ENCODE peak calls at places on chromosome 7, in seven cellular contexts. One of them, this sample, is unnamed. For H3K4me1 and H3K36me3, the result is how much of the 10 kb centered on the place peaks cover.

GRCh38 chr7:7907306-7907705 is 61.3 kb upstream of the GLCCI1 start:
- DNase-seq in GM23248: no peak
- DNase-seq in esophagus squamous epithelium: no peak
- DNase-seq in fibroblast of lung: no peak
- DNase-seq in HCT116: no peak
- DNase-seq in colonic mucosa: no peak
- DNase-seq in IMR-90: no peak
- DNase-seq in this sample: no peak

GRCh38 chr7:91634485-91635177 is 245.9 kb downstream of the MTERF1 start:
- DNase-seq in GM23248: no peak
- DNase-seq in esophagus squamous epithelium: no peak
- DNase-seq in fibroblast of lung: no peak
- DNase-seq in HCT116: no peak
- DNase-seq in colonic mucosa: no peak
- DNase-seq in IMR-90: no peak
- DNase-seq in this sample: no peak

GRCh38 chr7:137820677-137821420 is 25.9 kb downstream of the DGKI start:
- DNase-seq in GM23248: peak
- DNase-seq in esophagus squamous epithelium: no peak
- DNase-seq in fibroblast of lung: peak
- DNase-seq in HCT116: no peak
- DNase-seq in colonic mucosa: peak
- DNase-seq in IMR-90: peak
- DNase-seq in this sample: peak

GRCh38 chr7:156002362-156003001 is 190.2 kb upstream of the SHH start:
- DNase-seq in GM23248: no peak
- DNase-seq in esophagus squamous epithelium: no peak
- DNase-seq in fibroblast of lung: no peak
- DNase-seq in HCT116: no peak
- DNase-seq in colonic mucosa: no peak
- DNase-seq in IMR-90: no peak
- DNase-seq in this sample: no peak

GRCh38 chr7:112207765-112208164 is 1.3 kb downstream of the ZNF277 start:
- DNase-seq in GM23248: no peak
- DNase-seq in esophagus squamous epithelium: no peak
- DNase-seq in fibroblast of lung: no peak
- DNase-seq in HCT116: no peak
- DNase-seq in colonic mucosa: no peak
- DNase-seq in IMR-90: no peak
- DNase-seq in this sample: no peak

GRCh38 chr7:3957735-3958491 is 656.9 kb downstream of the SDK1 start:
- DNase-seq in GM23248: no peak
- DNase-seq in esophagus squamous epithelium: no peak
- DNase-seq in fibroblast of lung: no peak
- DNase-seq in HCT116: no peak
- DNase-seq in colonic mucosa: no peak
- DNase-seq in IMR-90: no peak
- DNase-seq in this sample: no peak

GRCh38 chr7:141686074-141686473 is 15.9 kb downstream of the DENND11 start:
- DNase-seq in GM23248: no peak
- DNase-seq in esophagus squamous epithelium: no peak
- DNase-seq in fibroblast of lung: no peak
- DNase-seq in HCT116: no peak
- DNase-seq in colonic mucosa: no peak
- DNase-seq in IMR-90: no peak
- DNase-seq in this sample: no peak

GRCh38 chr7:70316745-70317144 is 718.5 kb downstream of the AUTS2 start:
- DNase-seq in GM23248: no peak
- DNase-seq in esophagus squamous epithelium: no peak
- DNase-seq in fibroblast of lung: no peak
- DNase-seq in HCT116: no peak
- DNase-seq in colonic mucosa: no peak
- DNase-seq in IMR-90: no peak
- DNase-seq in this sample: no peak

GRCh38 chr7:22698762-22699161 is 28.2 kb upstream of the IL6 start:
- DNase-seq in GM23248: no peak
- DNase-seq in esophagus squamous epithelium: no peak
- DNase-seq in fibroblast of lung: no peak
- DNase-seq in HCT116: no peak
- DNase-seq in colonic mucosa: no peak
- DNase-seq in IMR-90: no peak
- DNase-seq in this sample: no peak

GRCh38 chr7:111196655-111197054 is 105.7 kb downstream of the LRRN3 start:
- DNase-seq in GM23248: no peak
- DNase-seq in esophagus squamous epithelium: no peak
- DNase-seq in fibroblast of lung: no peak
- DNase-seq in HCT116: no peak
- DNase-seq in colonic mucosa: no peak
- DNase-seq in IMR-90: no peak
- DNase-seq in this sample: no peak

GRCh38 chr7:42186181-42186580 is 50.8 kb downstream of the GLI3 start:
- DNase-seq in GM23248: no peak
- DNase-seq in esophagus squamous epithelium: no peak
- DNase-seq in fibroblast of lung: no peak
- DNase-seq in HCT116: no peak
- DNase-seq in colonic mucosa: no peak
- DNase-seq in IMR-90: no peak
- DNase-seq in this sample: no peak

GRCh38 chr7:47635091-47636090 is 53.5 kb upstream of the TNS3 start:
- DNase-seq in GM23248: no peak
- DNase-seq in esophagus squamous epithelium: no peak
- DNase-seq in fibroblast of lung: no peak
- DNase-seq in HCT116: no peak
- DNase-seq in colonic mucosa: peak
- DNase-seq in IMR-90: no peak
- DNase-seq in this sample: peak

GRCh38 chr7:43248961-43249807 is 136.7 kb downstream of the HECW1 start:
- DNase-seq in GM23248: peak
- DNase-seq in esophagus squamous epithelium: no peak
- DNase-seq in fibroblast of lung: peak
- DNase-seq in HCT116: peak
- DNase-seq in colonic mucosa: peak
- DNase-seq in IMR-90: peak
- DNase-seq in this sample: no peak

GRCh38 chr7:46972205-46972604 is 609.7 kb downstream of the TNS3 start:
- DNase-seq in GM23248: peak
- DNase-seq in esophagus squamous epithelium: no peak
- DNase-seq in fibroblast of lung: peak
- DNase-seq in HCT116: peak
- DNase-seq in colonic mucosa: no peak
- DNase-seq in IMR-90: peak
- DNase-seq in this sample: no peak

GRCh38 chr7:128108641-128109423 is 77.6 kb upstream of the LRRC4 start:
- DNase-seq in GM23248: no peak
- DNase-seq in esophagus squamous epithelium: no peak
- DNase-seq in fibroblast of lung: no peak
- DNase-seq in HCT116: no peak
- DNase-seq in colonic mucosa: no peak
- DNase-seq in IMR-90: no peak
- DNase-seq in this sample: no peak

GRCh38 chr7:137669706-137670105 is 177.1 kb downstream of the DGKI start:
- DNase-seq in GM23248: peak
- DNase-seq in esophagus squamous epithelium: no peak
- DNase-seq in fibroblast of lung: peak
- DNase-seq in HCT116: no peak
- DNase-seq in colonic mucosa: no peak
- DNase-seq in IMR-90: peak
- DNase-seq in this sample: no peak

GRCh38 chr7:38660427-38661099 is 29.4 kb upstream of the AMPH start:
- DNase-seq in GM23248: peak
- DNase-seq in esophagus squamous epithelium: no peak
- DNase-seq in fibroblast of lung: peak
- DNase-seq in HCT116: peak
- DNase-seq in colonic mucosa: no peak
- DNase-seq in IMR-90: peak
- DNase-seq in this sample: no peak

DNA sequence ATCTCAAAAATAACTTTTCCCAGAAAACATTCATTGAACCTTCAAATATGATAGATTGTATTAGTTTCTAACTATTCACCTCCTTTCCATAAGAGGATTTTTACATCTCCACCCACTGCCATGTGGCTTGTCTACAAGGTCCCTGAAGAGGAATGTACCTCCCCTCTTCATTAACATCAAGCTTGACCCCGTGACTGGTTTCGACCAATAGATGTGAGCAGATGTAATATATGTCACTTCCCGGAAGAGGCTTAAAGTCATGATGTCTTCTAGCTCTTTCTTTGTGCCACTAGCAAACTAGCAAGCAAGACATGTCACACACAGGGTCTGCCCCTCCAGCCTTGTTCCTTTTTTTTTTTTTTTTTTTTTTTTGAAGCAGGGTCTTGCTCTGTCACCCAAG is 6.9 kb downstream of the BAZ1B start:
- DNase-seq in GM23248: no peak
- DNase-seq in esophagus squamous epithelium: no peak
- DNase-seq in fibroblast of lung: no peak
- DNase-seq in HCT116: no peak
- DNase-seq in colonic mucosa: no peak
- DNase-seq in IMR-90: no peak
- DNase-seq in this sample: no peak
- H3K4me1 ChIP-seq in GM23248: under half
- H3K4me1 ChIP-seq in esophagus squamous epithelium: under half
- H3K4me1 ChIP-seq in fibroblast of lung: under half
- H3K4me1 ChIP-seq in HCT116: under half
- H3K4me1 ChIP-seq in colonic mucosa: under half
- H3K4me1 ChIP-seq in IMR-90: under half
- H3K4me1 ChIP-seq in this sample: under half

DNA sequence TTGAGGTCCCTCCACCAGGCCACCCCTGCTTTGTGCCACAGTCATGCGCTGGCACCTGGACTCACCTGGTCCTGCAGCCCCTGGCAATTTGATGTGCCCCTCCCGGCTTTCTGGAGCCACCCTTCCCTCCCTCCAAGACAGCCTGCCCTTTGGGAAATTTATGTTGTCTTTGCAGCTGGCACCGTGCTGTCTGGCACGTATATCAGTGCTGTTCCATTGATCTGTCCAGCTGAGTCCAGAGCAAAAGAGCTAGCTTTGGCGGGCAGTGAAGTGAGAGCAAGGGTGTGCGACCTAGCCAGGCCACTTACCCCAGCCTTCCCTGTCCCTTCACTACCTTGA is 5.7 kb downstream of the RARRES2 start:
- DNase-seq in GM23248: no peak
- DNase-seq in esophagus squamous epithelium: no peak
- DNase-seq in fibroblast of lung: no peak
- DNase-seq in HCT116: no peak
- DNase-seq in colonic mucosa: no peak
- DNase-seq in IMR-90: no peak
- DNase-seq in this sample: no peak
- H3K27ac ChIP-seq in GM23248: no peak
- H3K27ac ChIP-seq in esophagus squamous epithelium: peak
- H3K27ac ChIP-seq in fibroblast of lung: no peak
- H3K27ac ChIP-seq in HCT116: no peak
- H3K27ac ChIP-seq in colonic mucosa: no peak
- H3K27ac ChIP-seq in IMR-90: peak
- H3K27ac ChIP-seq in this sample: peak

GRCh38 chr7:76069238-76069638 is 21.3 kb downstream of the MDH2 start:
- DNase-seq in GM23248: peak
- DNase-seq in esophagus squamous epithelium: no peak
- DNase-seq in fibroblast of lung: peak
- DNase-seq in HCT116: peak
- DNase-seq in colonic mucosa: peak
- DNase-seq in IMR-90: peak
- DNase-seq in this sample: peak
- H3K36me3 ChIP-seq in GM23248: under half
- H3K36me3 ChIP-seq in esophagus squamous epithelium: under half
- H3K36me3 ChIP-seq in fibroblast of lung: under half
- H3K36me3 ChIP-seq in HCT116: under half
- H3K36me3 ChIP-seq in colonic mucosa: under half
- H3K36me3 ChIP-seq in IMR-90: under half
- H3K36me3 ChIP-seq in this sample: under half

GRCh38 chr7:30352169-30352568 is 67.8 kb downstream of the ZNRF2 start:
- DNase-seq in GM23248: no peak
- DNase-seq in esophagus squamous epithelium: no peak
- DNase-seq in fibroblast of lung: no peak
- DNase-seq in HCT116: no peak
- DNase-seq in colonic mucosa: no peak
- DNase-seq in IMR-90: no peak
- DNase-seq in this sample: no peak

GRCh38 chr7:30353532-30353931 is 69.1 kb downstream of the ZNRF2 start:
- DNase-seq in GM23248: no peak
- DNase-seq in esophagus squamous epithelium: no peak
- DNase-seq in fibroblast of lung: no peak
- DNase-seq in HCT116: no peak
- DNase-seq in colonic mucosa: no peak
- DNase-seq in IMR-90: no peak
- DNase-seq in this sample: no peak

GRCh38 chr7:30351724-30352123 is 67.3 kb downstream of the ZNRF2 start:
- DNase-seq in GM23248: no peak
- DNase-seq in esophagus squamous epithelium: no peak
- DNase-seq in fibroblast of lung: no peak
- DNase-seq in HCT116: no peak
- DNase-seq in colonic mucosa: no peak
- DNase-seq in IMR-90: no peak
- DNase-seq in this sample: no peak

GRCh38 chr7:30354791-30355190 is 70.4 kb downstream of the ZNRF2 start:
- DNase-seq in GM23248: no peak
- DNase-seq in esophagus squamous epithelium: no peak
- DNase-seq in fibroblast of lung: no peak
- DNase-seq in HCT116: no peak
- DNase-seq in colonic mucosa: no peak
- DNase-seq in IMR-90: no peak
- DNase-seq in this sample: no peak

DNA sequence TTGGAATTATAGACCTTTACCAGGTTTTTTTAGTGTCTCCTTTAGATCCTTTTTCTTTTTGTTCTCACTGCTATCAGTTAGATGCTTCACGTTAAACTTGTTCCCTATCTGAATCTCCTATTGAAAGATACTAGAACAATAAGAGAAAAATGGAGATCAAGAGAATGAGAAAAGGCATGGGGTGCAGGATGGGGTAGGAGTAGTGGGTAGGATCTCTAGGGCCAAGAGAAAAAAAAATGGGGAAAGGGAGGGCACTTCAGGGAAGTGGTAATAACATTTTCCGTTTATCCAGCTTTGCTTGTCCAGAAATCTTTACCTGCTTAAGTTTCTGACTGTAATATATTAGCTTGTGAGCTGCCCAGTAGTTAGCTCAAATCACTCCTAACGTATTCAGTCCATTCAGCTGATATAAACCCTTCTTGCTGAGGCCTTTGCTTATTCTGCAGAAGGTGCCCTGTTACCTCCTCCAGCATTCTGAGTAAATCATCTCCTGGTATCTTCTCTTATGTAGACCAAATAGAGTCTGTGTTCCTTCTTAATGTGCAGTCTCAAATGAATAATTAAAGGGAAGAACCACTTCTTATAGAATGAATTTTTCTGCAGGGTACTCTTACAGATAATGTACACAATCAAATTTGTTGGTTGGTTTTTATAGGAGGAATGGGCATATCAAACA is 69.7 kb downstream of the ZNRF2 start:
- DNase-seq in GM23248: no peak
- DNase-seq in esophagus squamous epithelium: no peak
- DNase-seq in fibroblast of lung: no peak
- DNase-seq in HCT116: no peak
- DNase-seq in colonic mucosa: no peak
- DNase-seq in IMR-90: no peak
- DNase-seq in this sample: no peak
- H3K4me1 ChIP-seq in GM23248: under half
- H3K4me1 ChIP-seq in esophagus squamous epithelium: under half
- H3K4me1 ChIP-seq in fibroblast of lung: under half
- H3K4me1 ChIP-seq in HCT116: under half
- H3K4me1 ChIP-seq in colonic mucosa: under half
- H3K4me1 ChIP-seq in IMR-90: under half
- H3K4me1 ChIP-seq in this sample: under half

This sample was measured in breast epithelium.